ENCODE peak calls at places on chromosomes 4 and X, in five cellular contexts. One of them, this sample, is unnamed.
A peak's percentile ranks its signal among the peaks of the same experiment; 100 is the strongest.

GRCh38 chrX:23513121-23513520 is 154.2 kb upstream of the PRDX4 start:
- DNase-seq in myocyte: no peak
- DNase-seq in foreskin fibroblast: no peak
- DNase-seq in heart right ventricle: no peak
- DNase-seq in activated T-cell treated with anti-CD3 and anti-CD28 coated beads for 24 hours: no peak
- DNase-seq in this sample: no peak

GRCh38 chr4:168724243-168724642 is 227.4 kb downstream of the PALLD start:
- DNase-seq in activated T-cell treated with anti-CD3 and anti-CD28 coated beads for 24 hours: no peak
- DNase-seq in myocyte: no peak
- DNase-seq in heart right ventricle: no peak
- DNase-seq in foreskin fibroblast: no peak
- DNase-seq in this sample: no peak

GRCh38 chr4:97238956-97239698 is 904.1 kb downstream of the STPG2 start:
- DNase-seq in activated T-cell treated with anti-CD3 and anti-CD28 coated beads for 24 hours: no peak
- DNase-seq in myocyte: no peak
- DNase-seq in foreskin fibroblast: no peak
- DNase-seq in heart right ventricle: no peak
- DNase-seq in this sample: no peak

GRCh38 chrX:125205084-125205917 is 114.4 kb upstream of the TEX13C start:
- DNase-seq in activated T-cell treated with anti-CD3 and anti-CD28 coated beads for 24 hours: no peak
- DNase-seq in myocyte: peak; percentile 0
- DNase-seq in heart right ventricle: peak; percentile 34
- DNase-seq in foreskin fibroblast: no peak
- DNase-seq in this sample: no peak

GRCh38 chrX:137031517-137032377 is 2.0 kb downstream of the GPR101 start:
- DNase-seq in myocyte: peak; percentile 47
- DNase-seq in heart right ventricle: peak; percentile 20
- DNase-seq in activated T-cell treated with anti-CD3 and anti-CD28 coated beads for 24 hours: peak; percentile 19
- DNase-seq in foreskin fibroblast: peak; percentile 36
- DNase-seq in this sample: no peak

GRCh38 chrX:63961964-63962363 is 176.9 kb upstream of the ARHGEF9 start:
- DNase-seq in myocyte: no peak
- DNase-seq in foreskin fibroblast: no peak
- DNase-seq in activated T-cell treated with anti-CD3 and anti-CD28 coated beads for 24 hours: no peak
- DNase-seq in heart right ventricle: no peak
- DNase-seq in this sample: no peak

GRCh38 chr4:41069268-41069667 is 145.1 kb downstream of the APBB2 start:
- DNase-seq in activated T-cell treated with anti-CD3 and anti-CD28 coated beads for 24 hours: no peak
- DNase-seq in foreskin fibroblast: no peak
- DNase-seq in myocyte: no peak
- DNase-seq in heart right ventricle: no peak
- DNase-seq in this sample: no peak

GRCh38 chr4:52983563-52984303 is 121.6 kb downstream of the RASL11B start:
- DNase-seq in activated T-cell treated with anti-CD3 and anti-CD28 coated beads for 24 hours: no peak
- DNase-seq in foreskin fibroblast: no peak
- DNase-seq in heart right ventricle: no peak
- DNase-seq in myocyte: peak; percentile 76
- DNase-seq in this sample: peak; percentile 50

GRCh38 chrX:10656214-10656613 is 35.8 kb upstream of the MID1 start:
- DNase-seq in myocyte: no peak
- DNase-seq in activated T-cell treated with anti-CD3 and anti-CD28 coated beads for 24 hours: no peak
- DNase-seq in foreskin fibroblast: no peak
- DNase-seq in heart right ventricle: no peak
- DNase-seq in this sample: no peak

GRCh38 chrX:9665113-9665512 is 100.5 kb downstream of the GPR143 start:
- DNase-seq in activated T-cell treated with anti-CD3 and anti-CD28 coated beads for 24 hours: no peak
- DNase-seq in myocyte: no peak
- DNase-seq in foreskin fibroblast: no peak
- DNase-seq in heart right ventricle: no peak
- DNase-seq in this sample: no peak

GRCh38 chr4:106430797-106431196 is 62.2 kb upstream of the GIMD1 start:
- DNase-seq in foreskin fibroblast: no peak
- DNase-seq in activated T-cell treated with anti-CD3 and anti-CD28 coated beads for 24 hours: no peak
- DNase-seq in myocyte: no peak
- DNase-seq in heart right ventricle: no peak
- DNase-seq in this sample: no peak

GRCh38 chr4:111323916-111324315 is 701.0 kb upstream of the PITX2 start:
- DNase-seq in heart right ventricle: no peak
- DNase-seq in myocyte: no peak
- DNase-seq in activated T-cell treated with anti-CD3 and anti-CD28 coated beads for 24 hours: no peak
- DNase-seq in foreskin fibroblast: peak; percentile 23
- DNase-seq in this sample: no peak